ENCODE peak calls at places on chromosomes 2 and 18, in six cellular contexts. X is left colon, F is AG08395, A is GM20000, J is HFFc6, Q is spleen. L is an unnamed sample.

GRCh38 chr18:9535430-9535972 is 60.2 kb downstream of the RALBP1 start:
- DNase-seq in X (no peak), F (peak), A (no peak), J (peak), Q (no peak), L (no peak)

GRCh38 chr2:12176621-12177020 is 430.2 kb downstream of the LPIN1 start:
- DNase-seq in X (no peak), F (no peak), A (no peak), J (no peak), Q (no peak), L (no peak)

GRCh38 chr2:26873584-26873983 is 25.7 kb downstream of the DPYSL5 start:
- DNase-seq in X (no peak), F (no peak), A (no peak), J (no peak), Q (no peak), L (no peak)

GRCh38 chr2:109242654-109243331 is 113.8 kb downstream of the SH3RF3 start:
- DNase-seq in X (no peak), F (peak), A (no peak), J (peak), Q (no peak), L (no peak)

GRCh38 chr2:100577777-100578176 is 15.0 kb downstream of the PDCL3 start:
- DNase-seq in X (no peak), F (no peak), A (no peak), J (no peak), Q (no peak), L (no peak)

GRCh38 chr2:106037262-106037661 is 156.8 kb downstream of the UXS1 start:
- DNase-seq in X (no peak), F (no peak), A (no peak), J (no peak), Q (no peak), L (no peak)

GRCh38 chr2:105545731-105546622 is 147.1 kb upstream of the FHL2 start:
- DNase-seq in X (no peak), F (peak), A (peak), J (peak), Q (peak), L (no peak)

GRCh38 chr2:141341444-141341843 is 789.4 kb downstream of the LRP1B start:
- DNase-seq in X (no peak), F (peak), A (no peak), J (peak), Q (no peak), L (no peak)

GRCh38 chr2:62505649-62506420 is at the start of gene TMEM17:
- DNase-seq in X (peak), F (peak), A (peak), J (peak), Q (peak), L (peak)

GRCh38 chr18:48294894-48295585 is 114.1 kb downstream of the ZBTB7C start:
- DNase-seq in X (no peak), F (no peak), A (no peak), J (no peak), Q (peak), L (no peak)

GRCh38 chr2:84865181-84865783 is 15.6 kb downstream of the TRABD2A start:
- DNase-seq in X (no peak), F (peak), A (peak), J (peak), Q (no peak), L (no peak)

GRCh38 chr18:10353791-10354190 is 100.6 kb upstream of the APCDD1 start:
- DNase-seq in X (no peak), F (peak), A (no peak), J (peak), Q (no peak), L (no peak)

GRCh38 chr2:71223767-71224333 is 3.1 kb downstream of the PAIP2B start:
- DNase-seq in X (peak), F (no peak), A (peak), J (peak), Q (no peak), L (no peak)

GRCh38 chr2:120397362-120397811 is 51.5 kb downstream of the INHBB start:
- DNase-seq in X (no peak), F (peak), A (no peak), J (peak), Q (no peak), L (no peak)

GRCh38 chr2:30105556-30105955 is 41.3 kb upstream of the YPEL5 start:
- DNase-seq in X (no peak), F (peak), A (no peak), J (peak), Q (no peak), L (no peak)

GRCh38 chr2:199946196-199946595 is 9.1 kb downstream of the TYW5 start:
- DNase-seq in X (no peak), F (no peak), A (no peak), J (no peak), Q (no peak), L (no peak)

GRCh38 chr18:79510731-79511141 is 115.0 kb downstream of the NFATC1 start:
- DNase-seq in X (no peak), F (no peak), A (no peak), J (no peak), Q (peak), L (no peak)

GRCh38 chr2:66301073-66301766 is 133.7 kb upstream of the MEIS1 start:
- DNase-seq in X (peak), F (no peak), A (no peak), J (no peak), Q (no peak), L (no peak)

GRCh38 chr2:120711694-120712093 is 24.0 kb upstream of the GLI2 start:
- DNase-seq in X (no peak), F (no peak), A (no peak), J (peak), Q (peak), L (no peak)

GRCh38 chr2:2046497-2046896 is 284.6 kb downstream of the MYT1L start:
- DNase-seq in X (no peak), F (no peak), A (no peak), J (no peak), Q (no peak), L (no peak)

GRCh38 chr2:26613241-26614204 is 27.6 kb downstream of the CIB4 start:
- DNase-seq in X (no peak), F (no peak), A (no peak), J (no peak), Q (peak), L (no peak)

GRCh38 chr2:21928292-21928691 is 804.5 kb downstream of the TDRD15 start:
- DNase-seq in X (no peak), F (no peak), A (no peak), J (no peak), Q (no peak), L (no peak)

GRCh38 chr2:113273031-113273551 is 5.6 kb downstream of the PAX8 start:
- DNase-seq in X (no peak), F (peak), A (no peak), J (peak), Q (no peak), L (no peak)

GRCh38 chr2:20496069-20496468 is 49.2 kb downstream of the RHOB start:
- DNase-seq in X (no peak), F (peak), A (no peak), J (peak), Q (no peak), L (no peak)

GRCh38 chr2:167732251-167732788 is 515.1 kb downstream of the STK39 start:
- DNase-seq in X (no peak), F (no peak), A (no peak), J (no peak), Q (no peak), L (no peak)

GRCh38 chr2:193141998-193142397 is 947.3 kb upstream of the TMEFF2 start:
- DNase-seq in X (no peak), F (no peak), A (no peak), J (no peak), Q (no peak), L (no peak)

GRCh38 chr2:102661846-102662245 is 42.5 kb downstream of the SLC9A2 start:
- DNase-seq in X (no peak), F (no peak), A (no peak), J (no peak), Q (no peak), L (no peak)

GRCh38 chr18:59006461-59007067 is 133.1 kb upstream of the SEC11C start:
- DNase-seq in X (no peak), F (peak), A (no peak), J (peak), Q (no peak), L (no peak)

GRCh38 chr2:226911932-226912331 is 76.1 kb downstream of the RHBDD1 start:
- DNase-seq in X (no peak), F (no peak), A (no peak), J (peak), Q (no peak), L (no peak)

GRCh38 chr2:85066874-85067351 is 66.3 kb upstream of the TCF7L1 start:
- DNase-seq in X (peak), F (peak), A (peak), J (peak), Q (no peak), L (peak)

GRCh38 chr2:101776172-101777043 is 78.9 kb downstream of the MAP4K4 start:
- DNase-seq in X (no peak), F (no peak), A (no peak), J (no peak), Q (no peak), L (no peak)

GRCh38 chr2:159684796-159685195 is 27.5 kb upstream of the MARCHF7 start:
- DNase-seq in X (no peak), F (peak), A (no peak), J (peak), Q (no peak), L (no peak)

GRCh38 chr2:199738723-199739412 is 112.1 kb downstream of the FTCDNL1 start:
- DNase-seq in X (no peak), F (peak), A (no peak), J (peak), Q (no peak), L (no peak)

GRCh38 chr2:179106342-179107178 is 56.6 kb upstream of the CCDC141 start:
- DNase-seq in X (peak), F (peak), A (no peak), J (peak), Q (no peak), L (no peak)

GRCh38 chr18:3236470-3236869 is 11.1 kb upstream of the MYL12A start:
- DNase-seq in X (no peak), F (no peak), A (no peak), J (no peak), Q (no peak), L (no peak)